ENCODE peak calls at places on chromosomes 11 and 22, in seven cellular contexts. D, B, R, T, E, U and G are unnamed samples.

GRCh38 chr22:46830001-46830715 is 67.7 kb downstream of the TBC1D22A start:
- DNase-seq in U (peak), E (no peak), T (peak), R (peak), B (no peak), D (peak), G (no peak)

GRCh38 chr11:77322506-77322905 is 21.0 kb upstream of the GDPD4 start:
- DNase-seq in D (peak), E (no peak), U (no peak), B (no peak), T (no peak), R (no peak), G (no peak)

GRCh38 chr22:49586873-49587272 is 240.8 kb downstream of the BRD1 start:
- DNase-seq in U (no peak), E (no peak), B (no peak), R (peak), D (no peak), T (no peak), G (no peak)

GRCh38 chr11:94933225-94934130 is 39.9 kb downstream of the CWC15 start:
- DNase-seq in D (peak), R (no peak), T (peak), E (no peak), U (no peak), B (no peak), G (no peak)

GRCh38 chr11:119094816-119095065 is 6.9 kb downstream of the DPAGT1 start:
- DNase-seq in T (peak), R (peak), U (peak), E (no peak), D (peak), B (peak), G (peak)

GRCh38 chr11:122100222-122101080 is 15.6 kb downstream of the BLID start:
- DNase-seq in E (no peak), T (peak), R (peak), B (peak), D (peak), U (no peak), G (no peak)

GRCh38 chr11:32893091-32893946 is 708 bp downstream of the QSER1 start:
- DNase-seq in E (no peak), D (peak), T (peak), U (peak), B (peak), R (peak), G (peak)

GRCh38 chr11:45850446-45850845 is 3.2 kb downstream of the CRY2 start:
- DNase-seq in E (no peak), D (peak), B (no peak), R (no peak), U (no peak), T (no peak), G (no peak)

GRCh38 chr11:45924036-45924915 is 1.8 kb downstream of the LARGE2 start:
- DNase-seq in D (no peak), R (peak), E (no peak), U (no peak), T (no peak), B (peak), G (no peak)

GRCh38 chr11:6695377-6695776 is 12.2 kb upstream of the MRPL17 start:
- DNase-seq in B (no peak), U (no peak), R (no peak), D (peak), E (no peak), T (no peak), G (no peak)

GRCh38 chr11:68447015-68447801 is 13.3 kb upstream of the PPP6R3 start:
- DNase-seq in T (peak), E (peak), D (peak), R (peak), U (peak), B (peak), G (peak)

GRCh38 chr11:61985863-61986262 is 18.4 kb upstream of the FTH1 start:
- DNase-seq in U (peak), T (no peak), E (no peak), D (no peak), B (no peak), R (no peak), G (no peak)

GRCh38 chr11:37946155-37946766 is 1348.2 kb upstream of the RAG2 start:
- DNase-seq in D (peak), U (peak), E (no peak), R (peak), B (no peak), T (no peak), G (peak)

GRCh38 chr11:29119691-29120328 is 897.0 kb downstream of the KCNA4 start:
- DNase-seq in T (no peak), B (no peak), U (no peak), D (peak), R (no peak), E (no peak), G (no peak)

GRCh38 chr11:35162795-35163194 is 23.8 kb downstream of the CD44 start:
- DNase-seq in T (peak), B (no peak), E (no peak), D (peak), R (no peak), U (no peak), G (no peak)

GRCh38 chr11:44780940-44781631 is 54.3 kb downstream of the TSPAN18 start:
- DNase-seq in E (no peak), U (no peak), B (no peak), D (peak), T (no peak), R (no peak), G (no peak)

GRCh38 chr11:10042699-10043098 is 251.3 kb downstream of the SBF2 start:
- DNase-seq in B (no peak), R (no peak), T (no peak), D (no peak), E (no peak), U (no peak), G (no peak)

GRCh38 chr22:49400866-49401598 is 426.6 kb downstream of the BRD1 start:
- DNase-seq in R (no peak), U (peak), D (no peak), T (peak), B (no peak), E (no peak), G (no peak)

GRCh38 chr11:10197091-10197490 is 96.9 kb downstream of the SBF2 start:
- DNase-seq in U (no peak), R (no peak), B (no peak), D (peak), E (no peak), T (no peak), G (no peak)

GRCh38 chr11:75445315-75445953 is 12.4 kb upstream of the KLHL35 start:
- DNase-seq in D (peak), E (peak), R (peak), T (peak), B (peak), U (peak), G (peak)

GRCh38 chr22:30778261-30778660 is 83.6 kb downstream of the OSBP2 start:
- DNase-seq in B (no peak), U (no peak), D (no peak), E (no peak), T (no peak), R (no peak), G (no peak)

GRCh38 chr22:40070701-40071100 is 75.9 kb downstream of the FAM83F start:
- DNase-seq in D (no peak), T (no peak), U (no peak), E (no peak), R (no peak), B (no peak), G (no peak)

GRCh38 chr11:120420572-120420971 is 84.4 kb downstream of the ARHGEF12 start:
- DNase-seq in T (no peak), D (no peak), E (no peak), U (no peak), B (no peak), R (no peak), G (no peak)

GRCh38 chr11:120424185-120424969 is 87.2 kb upstream of the GRIK4 start:
- DNase-seq in B (no peak), D (peak), E (no peak), R (no peak), T (no peak), U (no peak), G (no peak)

GRCh38 chr11:120425527-120425926 is 86.0 kb upstream of the GRIK4 start:
- DNase-seq in B (no peak), U (no peak), R (no peak), E (no peak), T (no peak), D (no peak), G (no peak)

DNA sequence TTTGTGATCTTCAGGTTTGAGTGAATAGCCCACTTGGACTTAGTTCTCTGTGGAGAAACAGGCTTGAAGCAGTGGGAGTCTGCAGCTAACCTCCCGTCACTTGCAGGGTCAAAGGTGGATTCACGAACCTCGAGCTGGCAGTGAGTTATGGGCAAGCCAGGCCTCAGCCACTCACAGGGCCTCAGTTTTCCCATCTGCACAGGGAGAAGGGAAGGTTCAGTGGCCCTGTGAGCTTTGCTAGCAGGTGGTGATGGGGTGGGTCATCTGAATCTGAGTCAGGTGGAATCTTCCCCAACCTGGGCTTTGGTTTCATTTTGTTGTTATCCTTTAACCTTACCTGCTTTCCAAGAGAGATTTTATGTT is 86.6 kb upstream of the GRIK4 start:
- DNase-seq in T (no peak), B (no peak), R (no peak), D (no peak), E (no peak), U (no peak), G (no peak)
- TF ChIP-seq POLR2A in T (no peak), B (no peak), R (no peak), D (no peak), E (no peak), U (no peak), G (no peak)

DNA sequence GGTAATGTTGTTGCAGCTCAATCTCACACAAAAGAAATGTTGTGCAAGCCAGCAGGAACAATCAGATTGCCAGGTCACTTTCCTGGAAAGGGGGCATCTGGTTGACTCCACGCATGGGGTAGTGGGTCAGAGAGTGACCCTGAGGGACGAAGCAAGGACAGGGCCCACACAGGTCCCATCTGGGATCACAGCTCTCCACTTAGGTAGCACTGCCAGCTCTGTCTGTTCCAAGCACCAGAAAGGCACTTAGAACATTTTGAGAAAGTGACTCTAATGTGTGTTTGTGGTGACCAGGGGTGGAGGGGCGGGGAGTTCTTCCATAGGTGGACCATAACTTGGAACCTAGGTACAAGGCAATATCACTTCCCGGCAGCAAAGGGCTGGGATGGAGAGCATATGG is 109.6 kb downstream of the RASSF10 start:
- DNase-seq in B (no peak), T (no peak), E (no peak), U (no peak), D (no peak), R (no peak), G (no peak)
- TF ChIP-seq POLR2A in B (no peak), T (no peak), E (no peak), U (no peak), D (peak), R (no peak), G (peak)

DNA sequence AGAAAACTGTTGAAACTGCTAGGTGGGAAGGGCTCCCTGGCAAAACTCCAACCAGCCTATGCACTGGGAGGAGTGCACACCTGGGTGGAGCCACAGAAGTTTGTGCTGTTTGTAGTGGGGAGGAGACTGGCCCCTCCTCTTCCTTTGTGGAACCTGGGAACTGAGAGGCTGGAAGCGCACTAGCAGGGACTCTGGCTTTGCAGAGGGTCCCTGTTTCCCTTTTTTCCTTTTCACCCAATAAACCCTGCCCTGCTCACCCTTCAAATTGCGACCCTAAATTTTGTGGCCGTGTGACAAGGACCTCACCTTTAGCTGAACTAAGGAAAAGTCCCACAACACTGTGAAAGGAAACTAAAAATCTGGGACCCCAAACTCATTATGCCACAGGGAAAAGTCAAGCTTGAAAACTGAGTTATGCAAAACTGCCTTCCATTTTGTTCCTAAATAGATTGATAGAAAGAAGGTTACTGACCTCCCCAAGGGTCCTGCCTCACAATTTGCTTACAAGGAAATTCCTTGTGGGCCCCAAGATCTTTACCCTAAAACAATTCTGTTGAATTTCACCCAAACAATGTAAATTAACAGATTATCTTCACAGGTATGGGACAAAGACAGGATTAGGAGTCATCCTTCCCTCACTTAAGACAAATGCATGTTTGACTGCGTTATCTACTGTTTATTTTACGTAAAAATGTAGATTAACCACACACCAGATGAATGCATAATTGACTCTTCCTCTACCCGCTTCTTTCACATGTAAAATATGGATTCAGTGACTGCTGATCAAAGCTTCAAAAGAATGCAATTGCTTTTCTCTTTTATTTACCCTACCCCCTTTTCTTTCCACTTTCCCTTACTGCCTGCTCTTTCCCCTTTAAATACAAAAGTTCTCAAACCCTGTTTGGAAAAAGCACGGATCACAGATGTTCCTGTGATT is 80.9 kb downstream of the SLC36A4 start:
- DNase-seq in E (no peak), R (peak), B (no peak), D (peak), U (peak), T (no peak), G (no peak)
- TF ChIP-seq POLR2A in E (no peak), R (no peak), B (no peak), D (no peak), U (no peak), T (no peak), G (no peak)

GRCh38 chr11:67006029-67006884 is 16.7 kb upstream of the SYT12 start:
- DNase-seq in B (no peak), U (no peak), D (no peak), E (peak), R (no peak), T (no peak), G (peak)
- TF ChIP-seq POLR2A in B (no peak), U (no peak), D (no peak), E (peak), R (no peak), T (no peak), G (no peak)